ENCODE peak calls at places on chromosomes 5 and 9, in five cellular contexts. A is AG10803, H is left ventricle myocardium inferior, S is Peyer's patch, Y is lower lobe of right lung. U is an unnamed sample.

GRCh38 chr5:161314033-161314432 is 232.5 kb downstream of the GABRB2 start:
- DNase-seq in S (no peak), A (no peak), Y (no peak), H (no peak), U (no peak)

GRCh38 chr9:122058707-122059106 is 34.4 kb downstream of the TTLL11 start:
- DNase-seq in Y (no peak), A (no peak), S (no peak), H (no peak), U (no peak)

GRCh38 chr9:35814106-35814840 is 569 bp downstream of the HINT2 start:
- DNase-seq in S (peak), Y (peak), A (peak), H (peak), U (no peak)

GRCh38 chr9:120856700-120857099 is 14.0 kb upstream of the PSMD5 start:
- DNase-seq in Y (peak), S (peak), H (no peak), A (no peak), U (no peak)

GRCh38 chr5:138824924-138825863 is 49.9 kb downstream of the LRRTM2 start:
- DNase-seq in A (no peak), H (no peak), Y (no peak), S (no peak), U (no peak)

GRCh38 chr9:106479679-106480078 is 383.3 kb upstream of the ZNF462 start:
- DNase-seq in H (no peak), S (no peak), Y (no peak), A (peak), U (no peak)

GRCh38 chr5:169100735-169101075 is 200.2 kb downstream of the SLIT3 start:
- DNase-seq in H (no peak), Y (no peak), A (peak), S (no peak), U (no peak)

GRCh38 chr5:125657936-125658335 is 765.3 kb upstream of the GRAMD2B start:
- DNase-seq in A (no peak), S (no peak), Y (no peak), H (no peak), U (no peak)

GRCh38 chr5:107396351-107396690 is 274.4 kb downstream of the EFNA5 start:
- DNase-seq in S (no peak), Y (no peak), A (no peak), H (no peak), U (no peak)

GRCh38 chr9:95316794-95317118 is 753 bp downstream of the FANCC start:
- DNase-seq in H (peak), Y (peak), S (peak), A (peak), U (no peak)

GRCh38 chr5:2194949-2195348 is 312.2 kb upstream of the IRX4 start:
- DNase-seq in S (no peak), H (no peak), Y (no peak), A (no peak), U (no peak)

GRCh38 chr5:167061695-167062094 is 1229.8 kb upstream of the WWC1 start:
- DNase-seq in A (no peak), S (no peak), Y (no peak), H (no peak), U (no peak)

GRCh38 chr5:112869948-112870347 is 8.9 kb downstream of the SRP19 start:
- DNase-seq in H (no peak), A (no peak), S (no peak), Y (no peak), U (no peak)

GRCh38 chr5:179731791-179732411 is 721 bp upstream of the MAML1 start:
- DNase-seq in A (peak), Y (peak), H (peak), S (no peak), U (peak)

GRCh38 chr9:37187269-37187668 is 66.9 kb downstream of the ZCCHC7 start:
- DNase-seq in Y (no peak), H (no peak), A (no peak), S (no peak), U (no peak)

GRCh38 chr9:93950619-93951601 is 4.2 kb downstream of the BARX1 start:
- DNase-seq in S (no peak), Y (no peak), A (peak), H (no peak), U (no peak)

GRCh38 chr9:90165281-90165680 is 477.3 kb downstream of the DIRAS2 start:
- DNase-seq in Y (no peak), S (peak), H (no peak), A (no peak), U (no peak)

GRCh38 chr5:123705741-123706140 is 193.8 kb downstream of the CSNK1G3 start:
- DNase-seq in H (no peak), Y (no peak), S (no peak), A (peak), U (no peak)

GRCh38 chr9:100472725-100473261 is at the start of gene TMEFF1:
- DNase-seq in A (peak), Y (no peak), S (peak), H (peak), U (no peak)

GRCh38 chr5:126673477-126673876 is 72.7 kb downstream of the PHAX start:
- DNase-seq in A (no peak), H (no peak), S (no peak), Y (no peak), U (no peak)

GRCh38 chr9:133881671-133882381 is 110.3 kb downstream of the VAV2 start:
- DNase-seq in H (no peak), A (no peak), S (no peak), Y (no peak), U (no peak)

GRCh38 chr5:154406826-154407225 is 39.0 kb upstream of the SAP30L start:
- DNase-seq in H (no peak), Y (no peak), A (no peak), S (no peak), U (no peak)

GRCh38 chr5:164359260-164359930 is 854.0 kb downstream of the MAT2B start:
- DNase-seq in Y (no peak), S (no peak), A (no peak), H (no peak), U (no peak)

GRCh38 chr5:138024117-138024516 is 8.8 kb downstream of the FAM13B start:
- DNase-seq in S (no peak), Y (no peak), H (no peak), A (peak), U (no peak)

GRCh38 chr5:29077451-29077850 is 2039.1 kb upstream of the CDH9 start:
- DNase-seq in S (no peak), A (no peak), H (no peak), Y (no peak), U (no peak)

GRCh38 chr5:80069918-80070318 is 34.8 kb downstream of the THBS4 start:
- DNase-seq in S (no peak), A (peak), Y (peak), H (no peak), U (peak)

GRCh38 chr5:88515881-88516819 is 247.5 kb upstream of the TMEM161B start:
- DNase-seq in S (no peak), Y (no peak), A (no peak), H (no peak), U (no peak)

GRCh38 chr5:79560774-79561524 is 47.0 kb upstream of the HOMER1 start:
- DNase-seq in H (no peak), A (peak), Y (no peak), S (no peak), U (no peak)

GRCh38 chr5:131769337-131769736 is 27.5 kb downstream of the FNIP1 start:
- DNase-seq in H (no peak), A (no peak), Y (no peak), S (no peak), U (no peak)

GRCh38 chr9:133168432-133168831 is 4.7 kb upstream of the GBGT1 start:
- DNase-seq in H (no peak), Y (peak), A (no peak), S (no peak), U (no peak)

GRCh38 chr5:113205323-113205722 is 228.7 kb downstream of the DCP2 start:
- DNase-seq in Y (no peak), S (no peak), H (no peak), A (no peak), U (no peak)

GRCh38 chr5:132777209-132778069 is at the start of gene SEPTIN8:
- DNase-seq in A (peak), H (peak), Y (peak), S (peak), U (no peak)

GRCh38 chr9:89447416-89447815 is 50.5 kb downstream of the SEMA4D start:
- DNase-seq in A (no peak), Y (no peak), S (peak), H (no peak), U (no peak)

GRCh38 chr5:178785999-178786398 is 55.5 kb upstream of the ZNF354A start:
- DNase-seq in A (peak), H (no peak), S (peak), Y (no peak), U (no peak)

GRCh38 chr9:89839952-89840351 is 235.1 kb downstream of the GADD45G start:
- DNase-seq in H (no peak), S (no peak), A (no peak), Y (no peak), U (no peak)

DNA sequence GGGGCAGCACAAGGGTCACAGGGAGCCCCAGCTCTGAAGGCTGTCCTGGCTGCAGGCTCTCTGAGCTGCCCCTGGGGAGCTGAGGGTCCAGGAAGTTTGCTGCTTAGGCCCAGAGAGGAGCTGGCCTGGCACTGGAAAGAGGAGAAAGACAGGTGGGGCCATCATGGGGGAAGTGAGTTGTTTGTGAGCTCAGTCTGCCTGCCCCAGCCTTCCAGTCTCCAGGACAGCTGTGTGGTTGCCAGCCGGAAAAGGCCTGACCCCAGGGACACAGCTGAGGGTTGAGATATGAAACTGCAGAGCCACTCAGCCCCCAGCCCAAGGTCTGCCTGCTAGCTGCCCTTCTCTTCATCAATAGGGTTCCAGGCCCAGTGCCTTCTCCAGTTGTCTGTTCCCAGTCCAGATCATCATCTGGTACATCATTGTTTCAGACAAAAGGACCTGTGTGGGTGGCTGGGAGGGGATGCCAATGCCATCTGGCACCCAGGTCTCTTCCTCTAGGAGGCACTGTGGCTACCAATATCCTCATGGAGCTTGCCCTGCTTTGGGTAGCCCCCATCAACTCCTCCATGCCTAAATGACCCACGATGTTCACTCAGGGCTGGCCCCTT is 4.2 kb upstream of the DDX41 start:
- DNase-seq in H (no peak), Y (no peak), S (peak), A (no peak), U (no peak)
- H3K4me3 ChIP-seq in H (no peak), Y (no peak), S (no peak), A (no peak), U (no peak)

DNA sequence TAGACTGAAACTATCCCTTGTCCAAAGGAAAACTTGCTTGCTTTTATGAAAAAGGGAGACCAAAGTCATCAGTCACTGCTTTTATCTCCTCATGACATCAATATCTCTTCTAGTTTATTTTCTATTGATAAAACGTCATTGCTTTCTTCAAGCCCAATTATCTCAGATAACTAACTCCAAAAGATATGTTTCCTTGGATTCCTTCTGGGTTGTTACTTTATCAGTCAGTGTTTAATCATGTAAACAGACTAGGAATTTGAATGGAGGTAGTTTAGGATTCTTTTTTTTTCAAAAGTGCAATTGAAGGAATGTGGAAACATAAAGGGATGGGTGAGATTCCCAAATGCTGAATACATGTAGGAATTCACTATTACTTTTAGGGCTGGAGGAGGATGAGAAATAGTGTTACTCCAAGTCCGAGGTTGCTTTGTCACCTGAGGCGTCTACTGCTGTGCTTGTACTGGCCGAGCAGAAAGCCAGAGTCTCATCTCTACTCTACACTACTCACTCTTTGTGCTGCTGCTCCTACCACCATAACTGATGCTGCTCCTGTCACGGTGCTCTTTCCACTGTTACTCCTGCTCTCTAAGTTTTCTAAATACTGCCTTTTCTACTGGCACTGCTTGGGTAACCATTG is 1697.1 kb upstream of the NUDT12 start:
- DNase-seq in A (no peak), H (no peak), S (no peak), Y (no peak), U (no peak)
- TF ChIP-seq CTCF in A (no peak), H (no peak), S (no peak), Y (no peak), U (no peak)

GRCh38 chr5:150599917-150600511 is 40.4 kb upstream of the SYNPO start:
- DNase-seq in A (peak), H (peak), S (peak), Y (peak), U (no peak)
- H3K4me3 ChIP-seq in A (no peak), H (no peak), S (no peak), Y (no peak), U (peak)

DNA sequence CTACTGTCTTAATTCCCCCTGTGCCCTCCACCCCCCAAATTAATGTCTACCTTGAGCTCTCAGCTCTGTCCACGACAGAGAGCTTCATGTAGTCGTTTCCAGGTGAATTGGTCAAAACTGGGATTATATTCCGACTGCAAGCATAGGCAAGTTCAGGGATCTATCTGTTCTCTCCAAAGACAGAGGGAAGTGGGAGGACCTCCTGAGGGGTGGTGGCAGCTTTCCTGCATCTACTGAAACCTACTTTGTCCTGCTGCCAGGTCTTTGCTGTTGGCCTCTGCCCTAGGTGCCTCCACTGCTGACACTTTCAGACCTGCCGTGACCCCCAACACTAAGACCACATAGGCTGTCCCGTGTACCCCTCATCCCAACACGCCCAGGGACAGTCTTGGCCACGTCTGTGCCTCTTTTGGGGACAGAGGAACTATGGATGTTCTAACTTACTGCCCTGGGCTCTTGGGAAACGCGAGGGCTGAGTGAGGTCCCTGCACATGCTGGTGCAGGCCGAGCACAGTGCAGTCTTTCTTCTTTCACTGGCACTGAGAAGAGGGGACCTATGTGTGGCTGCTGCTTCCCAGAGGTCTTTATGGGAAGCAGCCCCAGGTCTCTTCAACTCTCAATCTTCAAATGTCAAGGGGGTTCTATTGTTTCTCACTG is 125.6 kb downstream of the NTRK2 start:
- DNase-seq in S (no peak), H (no peak), Y (no peak), A (no peak), U (no peak)
- TF ChIP-seq CTCF in S (no peak), H (no peak), Y (no peak), A (no peak), U (no peak)

GRCh38 chr5:60797482-60798153 is 46.5 kb downstream of the ELOVL7 start:
- DNase-seq in A (no peak), H (no peak), S (no peak), Y (no peak), U (no peak)
- H3K4me3 ChIP-seq in A (no peak), H (no peak), S (no peak), Y (no peak), U (no peak)

DNA sequence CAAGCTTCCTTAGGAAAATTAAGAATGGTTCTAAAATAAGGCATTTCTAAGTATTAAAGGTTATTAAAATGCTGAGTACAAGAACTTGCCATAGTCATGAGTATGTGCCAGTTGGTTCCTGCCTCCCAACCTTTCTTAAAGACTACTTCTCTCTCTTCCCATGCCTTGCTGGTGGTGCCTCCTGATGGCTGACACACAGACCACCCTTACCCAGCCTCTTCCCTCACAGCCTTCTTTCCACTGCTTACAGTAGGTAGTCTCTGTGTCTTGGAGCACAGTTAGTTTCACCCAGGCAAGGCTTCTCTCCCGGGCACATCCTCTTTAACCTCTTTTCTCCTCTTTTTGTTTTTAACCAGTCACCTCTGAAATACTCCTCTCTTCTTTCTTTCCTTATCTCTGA is 20.6 kb upstream of the GPR150 start:
- DNase-seq in A (no peak), H (no peak), S (no peak), Y (no peak), U (no peak)
- TF ChIP-seq CTCF in A (no peak), H (no peak), S (no peak), Y (no peak), U (no peak)

GRCh38 chr9:99235069-99235468 is 13.0 kb downstream of the SEC61B start:
- DNase-seq in A (no peak), H (no peak), S (no peak), Y (no peak), U (no peak)
- H3K4me3 ChIP-seq in A (no peak), H (no peak), S (no peak), Y (no peak), U (no peak)